ENCODE peak calls at places on chromosomes 16 and 17, in six cellular contexts. One of them, this sample, is unnamed.

GRCh38 chr17:30236807-30237206 is 1.3 kb upstream of the SLC6A4 start:
- DNase-seq in uterus: no peak
- DNase-seq in cardiac fibroblast: peak
- DNase-seq in T follicular helper cell: no peak
- DNase-seq in endothelial cell: peak
- DNase-seq in T-helper 1 cell: no peak
- DNase-seq in this sample: peak

GRCh38 chr17:77736207-77736600 is 222.3 kb upstream of the TNRC6C start:
- DNase-seq in uterus: peak
- DNase-seq in cardiac fibroblast: no peak
- DNase-seq in T follicular helper cell: no peak
- DNase-seq in endothelial cell: no peak
- DNase-seq in T-helper 1 cell: no peak
- DNase-seq in this sample: no peak

GRCh38 chr17:38922538-38923291 is 2.7 kb upstream of the LASP1NB start:
- DNase-seq in uterus: peak
- DNase-seq in cardiac fibroblast: peak
- DNase-seq in T follicular helper cell: no peak
- DNase-seq in endothelial cell: no peak
- DNase-seq in T-helper 1 cell: no peak
- DNase-seq in this sample: peak

GRCh38 chr16:70766176-70766575 is 34.8 kb downstream of the VAC14 start:
- DNase-seq in uterus: no peak
- DNase-seq in cardiac fibroblast: no peak
- DNase-seq in T follicular helper cell: no peak
- DNase-seq in endothelial cell: no peak
- DNase-seq in T-helper 1 cell: no peak
- DNase-seq in this sample: no peak

GRCh38 chr17:64160378-64160777 is 30.4 kb upstream of the ERN1 start:
- DNase-seq in uterus: no peak
- DNase-seq in cardiac fibroblast: no peak
- DNase-seq in T follicular helper cell: no peak
- DNase-seq in endothelial cell: no peak
- DNase-seq in T-helper 1 cell: no peak
- DNase-seq in this sample: peak

GRCh38 chr17:5902671-5903070 is 167.5 kb upstream of the WSCD1 start:
- DNase-seq in uterus: no peak
- DNase-seq in cardiac fibroblast: no peak
- DNase-seq in T follicular helper cell: no peak
- DNase-seq in endothelial cell: no peak
- DNase-seq in T-helper 1 cell: no peak
- DNase-seq in this sample: no peak

GRCh38 chr17:8141046-8141445 is 11.2 kb downstream of the PER1 start:
- DNase-seq in uterus: no peak
- DNase-seq in cardiac fibroblast: no peak
- DNase-seq in T follicular helper cell: no peak
- DNase-seq in endothelial cell: no peak
- DNase-seq in T-helper 1 cell: no peak
- DNase-seq in this sample: no peak

GRCh38 chr17:2357931-2358434 is 20.7 kb downstream of the SGSM2 start:
- DNase-seq in uterus: no peak
- DNase-seq in cardiac fibroblast: no peak
- DNase-seq in T follicular helper cell: no peak
- DNase-seq in endothelial cell: no peak
- DNase-seq in T-helper 1 cell: no peak
- DNase-seq in this sample: no peak

GRCh38 chr16:2056681-2057407 is 9.1 kb downstream of the TSC2 start:
- DNase-seq in uterus: no peak
- DNase-seq in cardiac fibroblast: no peak
- DNase-seq in T follicular helper cell: no peak
- DNase-seq in endothelial cell: no peak
- DNase-seq in T-helper 1 cell: no peak
- DNase-seq in this sample: no peak

GRCh38 chr17:1541367-1541904 is 21.2 kb downstream of the PITPNA start:
- DNase-seq in uterus: no peak
- DNase-seq in cardiac fibroblast: no peak
- DNase-seq in T follicular helper cell: no peak
- DNase-seq in endothelial cell: no peak
- DNase-seq in T-helper 1 cell: no peak
- DNase-seq in this sample: no peak

GRCh38 chr16:17776888-17777287 is 306.1 kb upstream of the XYLT1 start:
- DNase-seq in uterus: no peak
- DNase-seq in cardiac fibroblast: no peak
- DNase-seq in T follicular helper cell: no peak
- DNase-seq in endothelial cell: no peak
- DNase-seq in T-helper 1 cell: no peak
- DNase-seq in this sample: no peak

GRCh38 chr17:47686276-47686635 is 7.7 kb upstream of the TBKBP1 start:
- DNase-seq in uterus: no peak
- DNase-seq in cardiac fibroblast: peak
- DNase-seq in T follicular helper cell: no peak
- DNase-seq in endothelial cell: no peak
- DNase-seq in T-helper 1 cell: no peak
- DNase-seq in this sample: no peak

GRCh38 chr17:33154869-33155455 is 138.1 kb downstream of the ASIC2 start:
- DNase-seq in uterus: no peak
- DNase-seq in cardiac fibroblast: no peak
- DNase-seq in T follicular helper cell: no peak
- DNase-seq in endothelial cell: no peak
- DNase-seq in T-helper 1 cell: no peak
- DNase-seq in this sample: no peak

GRCh38 chr17:78529871-78530670 is 47.1 kb downstream of the DNAH17 start:
- DNase-seq in uterus: no peak
- DNase-seq in cardiac fibroblast: no peak
- DNase-seq in T follicular helper cell: no peak
- DNase-seq in endothelial cell: no peak
- DNase-seq in T-helper 1 cell: no peak
- DNase-seq in this sample: no peak

GRCh38 chr16:46923513-46924295 is 39.5 kb downstream of the GPT2 start:
- DNase-seq in uterus: no peak
- DNase-seq in cardiac fibroblast: no peak
- DNase-seq in T follicular helper cell: no peak
- DNase-seq in endothelial cell: no peak
- DNase-seq in T-helper 1 cell: no peak
- DNase-seq in this sample: no peak

GRCh38 chr17:79789943-79790804 is 6.7 kb downstream of the CBX8 start:
- DNase-seq in uterus: no peak
- DNase-seq in cardiac fibroblast: no peak
- DNase-seq in T follicular helper cell: no peak
- DNase-seq in endothelial cell: peak
- DNase-seq in T-helper 1 cell: no peak
- DNase-seq in this sample: peak

GRCh38 chr16:87117936-87118335 is 199.3 kb downstream of the C16orf95 start:
- DNase-seq in uterus: no peak
- DNase-seq in cardiac fibroblast: no peak
- DNase-seq in T follicular helper cell: no peak
- DNase-seq in endothelial cell: peak
- DNase-seq in T-helper 1 cell: no peak
- DNase-seq in this sample: no peak

GRCh38 chr16:11409398-11409797 is 64.1 kb downstream of the RMI2 start:
- DNase-seq in uterus: no peak
- DNase-seq in cardiac fibroblast: no peak
- DNase-seq in T follicular helper cell: no peak
- DNase-seq in endothelial cell: no peak
- DNase-seq in T-helper 1 cell: no peak
- DNase-seq in this sample: no peak

GRCh38 chr16:47056704-47057630 is 83.5 kb upstream of the DNAJA2 start:
- DNase-seq in uterus: no peak
- DNase-seq in cardiac fibroblast: no peak
- DNase-seq in T follicular helper cell: no peak
- DNase-seq in endothelial cell: no peak
- DNase-seq in T-helper 1 cell: no peak
- DNase-seq in this sample: no peak

GRCh38 chr16:85612191-85612800 is 826 bp upstream of the GSE1 start:
- DNase-seq in uterus: peak
- DNase-seq in cardiac fibroblast: peak
- DNase-seq in T follicular helper cell: no peak
- DNase-seq in endothelial cell: no peak
- DNase-seq in T-helper 1 cell: no peak
- DNase-seq in this sample: peak

GRCh38 chr17:19303367-19303776 is 59.2 kb downstream of the B9D1 start:
- DNase-seq in uterus: no peak
- DNase-seq in cardiac fibroblast: no peak
- DNase-seq in T follicular helper cell: no peak
- DNase-seq in endothelial cell: no peak
- DNase-seq in T-helper 1 cell: no peak
- DNase-seq in this sample: peak

GRCh38 chr16:27983244-27983643 is 80.3 kb downstream of the GSG1L start:
- DNase-seq in uterus: no peak
- DNase-seq in cardiac fibroblast: no peak
- DNase-seq in T follicular helper cell: no peak
- DNase-seq in endothelial cell: no peak
- DNase-seq in T-helper 1 cell: no peak
- DNase-seq in this sample: no peak

GRCh38 chr16:12425134-12425941 is 378.3 kb downstream of the CPPED1 start:
- DNase-seq in uterus: no peak
- DNase-seq in cardiac fibroblast: no peak
- DNase-seq in T follicular helper cell: no peak
- DNase-seq in endothelial cell: no peak
- DNase-seq in T-helper 1 cell: no peak
- DNase-seq in this sample: no peak

GRCh38 chr16:70396209-70396904 is 42.5 kb downstream of the ST3GAL2 start:
- DNase-seq in uterus: no peak
- DNase-seq in cardiac fibroblast: peak
- DNase-seq in T follicular helper cell: no peak
- DNase-seq in endothelial cell: no peak
- DNase-seq in T-helper 1 cell: no peak
- DNase-seq in this sample: peak

GRCh38 chr17:70100983-70101382 is 26.0 kb downstream of the KCNJ16 start:
- DNase-seq in uterus: no peak
- DNase-seq in cardiac fibroblast: peak
- DNase-seq in T follicular helper cell: no peak
- DNase-seq in endothelial cell: no peak
- DNase-seq in T-helper 1 cell: no peak
- DNase-seq in this sample: no peak

GRCh38 chr16:60107467-60107866 is 1373.4 kb upstream of the GOT2 start:
- DNase-seq in uterus: no peak
- DNase-seq in cardiac fibroblast: peak
- DNase-seq in T follicular helper cell: no peak
- DNase-seq in endothelial cell: no peak
- DNase-seq in T-helper 1 cell: no peak
- DNase-seq in this sample: no peak

GRCh38 chr17:70499067-70499786 is 329.9 kb downstream of the KCNJ2 start:
- DNase-seq in uterus: no peak
- DNase-seq in cardiac fibroblast: no peak
- DNase-seq in T follicular helper cell: no peak
- DNase-seq in endothelial cell: no peak
- DNase-seq in T-helper 1 cell: no peak
- DNase-seq in this sample: no peak

GRCh38 chr16:73890524-73891500 is 405.8 kb upstream of the PSMD7 start:
- DNase-seq in uterus: no peak
- DNase-seq in cardiac fibroblast: peak
- DNase-seq in T follicular helper cell: no peak
- DNase-seq in endothelial cell: no peak
- DNase-seq in T-helper 1 cell: no peak
- DNase-seq in this sample: no peak

GRCh38 chr16:24257965-24258364 is 1.8 kb downstream of the CACNG3 start:
- DNase-seq in uterus: no peak
- DNase-seq in cardiac fibroblast: peak
- DNase-seq in T follicular helper cell: no peak
- DNase-seq in endothelial cell: no peak
- DNase-seq in T-helper 1 cell: no peak
- DNase-seq in this sample: no peak

GRCh38 chr17:72618018-72618509 is 474.4 kb downstream of the SLC39A11 start:
- DNase-seq in uterus: no peak
- DNase-seq in cardiac fibroblast: no peak
- DNase-seq in T follicular helper cell: no peak
- DNase-seq in endothelial cell: no peak
- DNase-seq in T-helper 1 cell: no peak
- DNase-seq in this sample: no peak

GRCh38 chr16:89534147-89534788 is 26.1 kb downstream of the SPG7 start:
- DNase-seq in uterus: no peak
- DNase-seq in cardiac fibroblast: peak
- DNase-seq in T follicular helper cell: peak
- DNase-seq in endothelial cell: peak
- DNase-seq in T-helper 1 cell: no peak
- DNase-seq in this sample: peak

GRCh38 chr17:36665417-36665816 is 64.0 kb downstream of the MRM1 start:
- DNase-seq in uterus: no peak
- DNase-seq in cardiac fibroblast: no peak
- DNase-seq in T follicular helper cell: no peak
- DNase-seq in endothelial cell: no peak
- DNase-seq in T-helper 1 cell: no peak
- DNase-seq in this sample: no peak

This sample was measured in adrenal gland.